ENCODE peak calls at places on chromosomes 6 and 20, in four cellular contexts. K is upper lobe of left lung, J is ureter, W is NCI-H2107. B is an unnamed sample.

GRCh38 chr20:63873477-63873971 is 8.5 kb downstream of the TPD52L2 start:
- DNase-seq in J (no peak), K (peak; percentile 79), W (no peak), B (peak; percentile 47)

GRCh38 chr6:87806098-87806497 is 104.1 kb upstream of the AKIRIN2 start:
- DNase-seq in J (no peak), W (no peak), K (no peak), B (no peak)

GRCh38 chr6:90401933-90402830 is 105.5 kb upstream of the BACH2 start:
- DNase-seq in W (no peak), K (no peak), J (no peak), B (no peak)

GRCh38 chr6:112116215-112116614 is 28.8 kb downstream of the FAM229B start:
- DNase-seq in J (no peak), W (no peak), K (no peak), B (no peak)

GRCh38 chr6:88349511-88349910 is 183.4 kb upstream of the CNR1 start:
- DNase-seq in W (no peak), K (no peak), J (no peak), B (no peak)

GRCh38 chr20:55053389-55053788 is 578.0 kb downstream of the DOK5 start:
- DNase-seq in K (no peak), J (no peak), W (no peak), B (no peak)

GRCh38 chr6:89352329-89353117 is at the start of gene UBE2J1:
- DNase-seq in W (peak; percentile 62), K (peak; percentile 99), J (peak; percentile 94), B (peak; percentile 88)

GRCh38 chr20:22394583-22394982 is 189.8 kb downstream of the FOXA2 start:
- DNase-seq in J (no peak), K (no peak), W (no peak), B (no peak)

GRCh38 chr6:71444222-71444621 is 155.6 kb downstream of the OGFRL1 start:
- DNase-seq in W (no peak), K (no peak), J (no peak), B (no peak)

GRCh38 chr6:38671885-38672467 is 31.0 kb downstream of the GLO1 start:
- DNase-seq in J (no peak), W (no peak), K (no peak), B (no peak)

GRCh38 chr6:100549406-100550167 is 84.9 kb upstream of the SIM1 start:
- DNase-seq in J (no peak), K (no peak), W (no peak), B (no peak)

GRCh38 chr6:79004239-79004638 is 73.8 kb downstream of the PHIP start:
- DNase-seq in K (no peak), J (no peak), W (no peak), B (no peak)

GRCh38 chr6:80006541-80006940 is 2.1 kb downstream of the TTK start:
- DNase-seq in W (no peak), K (no peak), J (no peak), B (no peak)

GRCh38 chr20:845226-845868 is 11.8 kb downstream of the FAM110A start:
- DNase-seq in W (no peak), K (peak; percentile 84), J (no peak), B (no peak)

GRCh38 chr6:135586388-135586787 is 88.8 kb upstream of the AHI1 start:
- DNase-seq in J (no peak), K (no peak), W (no peak), B (no peak)

GRCh38 chr6:56552212-56553130 is 90.2 kb downstream of the DST start:
- DNase-seq in K (no peak), W (no peak), J (no peak), B (no peak)

GRCh38 chr20:60453847-60454246 is 495.6 kb downstream of the CDH26 start:
- DNase-seq in W (no peak), K (peak; percentile 38), J (no peak), B (no peak)

GRCh38 chr20:45377191-45377775 is 842 bp downstream of the TP53TG5 start:
- DNase-seq in J (no peak), K (peak; percentile 69), W (no peak), B (no peak)

GRCh38 chr6:166076625-166077024 is 91.0 kb downstream of the TBXT start:
- DNase-seq in K (no peak), J (no peak), W (no peak), B (no peak)

GRCh38 chr20:52295556-52295955 is 104.0 kb upstream of the ZFP64 start:
- DNase-seq in J (no peak), W (no peak), K (no peak), B (no peak)

GRCh38 chr6:25027221-25027916 is 91.6 kb upstream of the RIPOR2 start:
- DNase-seq in J (peak; percentile 42), W (no peak), K (peak; percentile 52), B (no peak)

GRCh38 chr20:38242848-38243449 is 17.6 kb downstream of the KIAA1755 start:
- DNase-seq in J (no peak), K (no peak), W (no peak), B (no peak)

GRCh38 chr6:14062345-14063029 is 55.1 kb upstream of the CD83 start:
- DNase-seq in W (no peak), K (no peak), J (no peak), B (no peak)

GRCh38 chr20:63177134-63177784 is 38.7 kb downstream of the YTHDF1 start:
- DNase-seq in W (no peak), K (peak; percentile 85), J (no peak), B (peak; percentile 50)

GRCh38 chr6:169701218-169701952 is 444 bp downstream of the WDR27 start:
- DNase-seq in W (no peak), J (no peak), K (no peak), B (peak; percentile 16)

GRCh38 chr6:35365599-35366596 is 23.5 kb downstream of the PPARD start:
- DNase-seq in W (no peak), J (no peak), K (no peak), B (no peak)